ENCODE peak calls at places on chromosome 20, in five cellular contexts. Y is IMR-90, U is tibial nerve, H is HepG2, G is B cell. P is an unnamed sample.

GRCh38 chr20:47770931-47771330 is 14.3 kb downstream of the SULF2 start:
- DNase-seq in Y (no peak), U (no peak), H (no peak), G (no peak), P (no peak)

GRCh38 chr20:33339515-33340058 is 56.6 kb downstream of the BPIFB1 start:
- DNase-seq in Y (no peak), U (no peak), H (peak), G (no peak), P (no peak)

GRCh38 chr20:57654363-57654997 is 34.3 kb upstream of the ZBP1 start:
- DNase-seq in Y (peak), U (peak), H (peak), G (peak), P (peak)

GRCh38 chr20:1381753-1382591 is 10.9 kb downstream of the FKBP1A start:
- DNase-seq in Y (peak), U (no peak), H (no peak), G (no peak), P (no peak)

GRCh38 chr20:61815176-61815575 is 250.5 kb downstream of the TAF4 start:
- DNase-seq in Y (no peak), U (no peak), H (no peak), G (no peak), P (no peak)

GRCh38 chr20:40584128-40584819 is 104.8 kb downstream of the MAFB start:
- DNase-seq in Y (no peak), U (no peak), H (no peak), G (no peak), P (no peak)

GRCh38 chr20:2817891-2818595 is 1.9 kb downstream of the TMEM239 start:
- DNase-seq in Y (no peak), U (peak), H (no peak), G (no peak), P (no peak)

GRCh38 chr20:44979090-44979621 is 12.8 kb downstream of the STK4 start:
- DNase-seq in Y (peak), U (peak), H (no peak), G (peak), P (peak)

GRCh38 chr20:11851646-11852045 is 66.0 kb upstream of the BTBD3 start:
- DNase-seq in Y (peak), U (no peak), H (no peak), G (no peak), P (no peak)

GRCh38 chr20:57387945-57388351 is 3.2 kb upstream of the RBM38 start:
- DNase-seq in Y (no peak), U (no peak), H (no peak), G (no peak), P (no peak)

GRCh38 chr20:60036346-60037119 is 78.3 kb downstream of the CDH26 start:
- DNase-seq in Y (no peak), U (no peak), H (no peak), G (no peak), P (no peak)

GRCh38 chr20:36585410-36586125 is 12.2 kb downstream of the TGIF2 start:
- DNase-seq in Y (peak), U (no peak), H (no peak), G (no peak), P (no peak)

GRCh38 chr20:36629719-36630340 is 16.2 kb downstream of the SLA2 start:
- DNase-seq in Y (no peak), U (no peak), H (no peak), G (peak), P (peak)

GRCh38 chr20:6142348-6142993 is 19.6 kb upstream of the FERMT1 start:
- DNase-seq in Y (peak), U (peak), H (peak), G (peak), P (peak)

GRCh38 chr20:2751347-2751867 is 49.0 kb downstream of the CPXM1 start:
- DNase-seq in Y (no peak), U (no peak), H (peak), G (no peak), P (no peak)

GRCh38 chr20:40941023-40941655 is 87.5 kb upstream of the TOP1 start:
- DNase-seq in Y (no peak), U (no peak), H (no peak), G (peak), P (no peak)

GRCh38 chr20:10848810-10849370 is 175.1 kb upstream of the JAG1 start:
- DNase-seq in Y (peak), U (peak), H (peak), G (no peak), P (no peak)

GRCh38 chr20:4100679-4101078 is 85.3 kb upstream of the RNF24 start:
- DNase-seq in Y (peak), U (no peak), H (no peak), G (no peak), P (no peak)

GRCh38 chr20:61660559-61660958 is 405.1 kb downstream of the TAF4 start:
- DNase-seq in Y (no peak), U (no peak), H (no peak), G (no peak), P (no peak)

GRCh38 chr20:53413188-53413631 is 180.4 kb downstream of the ZNF217 start:
- DNase-seq in Y (no peak), U (no peak), H (peak), G (peak), P (peak)

GRCh38 chr20:22861231-22861980 is 173.7 kb upstream of the SSTR4 start:
- DNase-seq in Y (peak), U (no peak), H (no peak), G (no peak), P (no peak)

GRCh38 chr20:50930139-50931047 is 844 bp downstream of the ADNP start:
- DNase-seq in Y (no peak), U (no peak), H (no peak), G (peak), P (no peak)

GRCh38 chr20:32841174-32841573 is 17.5 kb upstream of the EFCAB8 start:
- DNase-seq in Y (no peak), U (no peak), H (no peak), G (no peak), P (no peak)

GRCh38 chr20:20073851-20074252 is 21.5 kb downstream of the CFAP61 start:
- DNase-seq in Y (no peak), U (no peak), H (no peak), G (no peak), P (no peak)

GRCh38 chr20:20955837-20956236 is 150.3 kb downstream of the LINC00237 start:
- DNase-seq in Y (no peak), U (no peak), H (no peak), G (no peak), P (no peak)

GRCh38 chr20:34528921-34529297 is 12.7 kb downstream of the DYNLRB1 start:
- DNase-seq in Y (no peak), U (peak), H (no peak), G (no peak), P (no peak)

GRCh38 chr20:15542655-15543054 is 1030.6 kb downstream of the KIF16B start:
- DNase-seq in Y (no peak), U (no peak), H (no peak), G (no peak), P (no peak)

GRCh38 chr20:63588641-63589041 is 14.6 kb upstream of the HELZ2 start:
- DNase-seq in Y (no peak), U (no peak), H (no peak), G (no peak), P (no peak)

GRCh38 chr20:10447028-10447427 is 11.9 kb downstream of the SLX4IP start:
- DNase-seq in Y (peak), U (no peak), H (peak), G (no peak), P (peak)

GRCh38 chr20:47972916-47973309 is 187.6 kb upstream of the SULF2 start:
- DNase-seq in Y (no peak), U (no peak), H (no peak), G (no peak), P (no peak)

GRCh38 chr20:22402990-22403859 is 181.1 kb downstream of the FOXA2 start:
- DNase-seq in Y (no peak), U (no peak), H (peak), G (no peak), P (no peak)

GRCh38 chr20:22922987-22923386 is 112.1 kb upstream of the SSTR4 start:
- DNase-seq in Y (no peak), U (no peak), H (no peak), G (no peak), P (no peak)

GRCh38 chr20:2801459-2801728 is 967 bp upstream of the CPXM1 start:
- DNase-seq in Y (no peak), U (no peak), H (no peak), G (no peak), P (peak)

GRCh38 chr20:63117151-63117550 is 98.8 kb downstream of the YTHDF1 start:
- DNase-seq in Y (no peak), U (no peak), H (no peak), G (no peak), P (no peak)

GRCh38 chr20:62136283-62137091 is 6.7 kb downstream of the PSMA7 start:
- DNase-seq in Y (peak), U (peak), H (peak), G (peak), P (peak)

GRCh38 chr20:31605902-31606677 is 1.0 kb downstream of the ID1 start:
- DNase-seq in Y (no peak), U (no peak), H (peak), G (peak), P (peak)

GRCh38 chr20:36677422-36677771 is 31.4 kb upstream of the SLA2 start:
- DNase-seq in Y (no peak), U (no peak), H (no peak), G (no peak), P (no peak)

GRCh38 chr20:41329435-41330342 is 10.9 kb upstream of the LPIN3 start:
- DNase-seq in Y (peak), U (peak), H (peak), G (peak), P (peak)

DNA sequence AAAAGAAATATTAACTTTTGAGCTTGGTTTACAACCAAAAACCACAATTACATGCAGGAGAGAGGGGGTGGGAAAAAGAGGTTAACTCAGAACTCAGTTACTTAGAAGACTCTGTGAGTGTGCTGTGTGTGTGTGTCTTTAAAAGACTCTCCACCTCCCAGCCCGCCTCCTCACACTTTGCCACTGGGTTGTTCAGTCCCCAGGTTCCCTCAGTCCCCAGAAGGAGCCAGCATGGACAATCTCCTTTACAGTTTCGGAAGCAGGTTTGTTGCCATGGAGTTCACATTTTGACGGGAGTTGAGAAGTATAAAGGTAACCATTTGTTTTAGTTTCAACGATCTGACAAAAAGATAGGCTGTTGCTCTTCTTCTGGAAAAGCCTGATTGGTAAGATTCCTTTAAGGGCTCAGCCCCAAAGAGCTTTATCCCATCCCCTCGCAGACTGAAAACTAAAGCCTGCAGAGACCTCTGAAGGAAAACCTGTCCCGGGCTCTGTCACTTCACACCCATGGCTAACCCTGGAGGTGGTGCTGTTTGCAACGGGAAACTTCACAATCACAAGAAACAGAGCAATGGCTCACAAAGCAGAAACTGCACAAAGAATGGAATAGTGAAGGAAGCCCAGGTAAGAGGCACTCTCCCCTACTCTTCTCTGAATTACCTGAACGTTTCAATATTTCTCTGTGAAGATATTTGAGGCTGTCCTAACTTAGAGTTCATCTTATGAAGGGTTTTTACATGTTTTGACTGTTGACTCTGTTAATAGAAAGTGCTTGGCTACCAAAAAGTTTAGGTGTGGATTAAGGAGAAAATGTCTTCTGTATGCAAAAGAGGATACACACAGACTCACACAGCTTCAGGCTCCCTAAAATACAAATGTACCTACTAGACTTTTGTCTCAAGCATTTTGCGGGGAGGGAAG is at the start of gene SPTLC3:
- DNase-seq in Y (peak), U (peak), H (peak), G (peak), P (no peak)
- TF ChIP-seq CTCF in Y (no peak), U (no peak), H (peak), G (no peak), P (no peak)

DNA sequence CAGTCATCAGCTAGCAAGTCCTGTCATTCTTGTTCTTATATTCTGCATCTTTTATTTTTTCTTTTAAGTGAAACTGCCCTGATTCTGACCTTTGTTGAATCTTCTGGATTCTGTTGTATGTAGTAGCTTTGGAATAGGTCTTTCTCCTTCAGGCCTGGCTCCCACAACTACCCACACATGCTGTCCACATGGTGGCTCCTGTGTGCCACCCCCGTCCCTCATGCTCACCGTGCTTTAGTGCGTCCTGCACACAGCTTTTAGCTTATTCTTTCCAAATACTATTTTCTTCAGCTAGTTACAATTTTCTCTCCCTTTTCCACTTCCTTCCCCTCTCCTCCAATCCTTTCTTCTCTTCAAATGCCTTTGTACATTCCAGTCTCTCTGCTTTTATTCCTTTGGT is 61.8 kb downstream of the CTNNBL1 start:
- DNase-seq in Y (no peak), U (no peak), H (no peak), G (no peak), P (no peak)
- TF ChIP-seq CTCF in Y (no peak), U (no peak), H (peak), G (no peak), P (no peak)

DNA sequence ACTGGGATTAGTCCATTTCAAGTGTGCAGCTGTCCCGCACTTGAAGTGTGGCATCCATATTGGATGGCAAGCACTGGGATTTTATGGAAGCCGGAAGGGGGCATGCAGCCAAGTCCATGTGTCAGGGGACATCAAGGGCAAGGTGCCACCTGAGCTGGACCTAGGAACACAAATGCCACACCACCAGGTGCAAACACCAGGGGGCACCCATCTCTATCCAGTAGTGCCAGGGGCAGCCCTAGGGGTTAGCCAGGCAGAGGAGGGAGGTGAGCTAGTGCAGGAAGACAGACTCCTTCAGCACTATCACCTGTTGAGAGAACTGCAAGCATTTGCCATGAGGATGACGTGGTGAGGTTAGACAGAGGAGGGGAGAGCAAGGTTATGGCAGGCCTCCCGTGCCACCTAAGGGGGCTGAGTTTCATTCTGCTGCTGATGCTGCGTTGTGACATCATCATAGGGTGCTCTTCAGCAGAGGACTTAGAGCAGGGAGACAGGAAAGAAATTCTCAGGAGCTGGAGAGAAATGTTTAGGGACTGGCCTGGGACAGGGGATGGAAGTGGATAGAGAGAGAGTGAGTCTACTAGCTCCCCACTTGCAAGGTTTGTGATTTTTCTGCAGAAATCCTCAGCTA is 192.6 kb upstream of the SLC24A3 start:
- DNase-seq in Y (no peak), U (no peak), H (no peak), G (no peak), P (no peak)
- TF ChIP-seq CTCF in Y (no peak), U (no peak), H (no peak), G (no peak), P (no peak)

DNA sequence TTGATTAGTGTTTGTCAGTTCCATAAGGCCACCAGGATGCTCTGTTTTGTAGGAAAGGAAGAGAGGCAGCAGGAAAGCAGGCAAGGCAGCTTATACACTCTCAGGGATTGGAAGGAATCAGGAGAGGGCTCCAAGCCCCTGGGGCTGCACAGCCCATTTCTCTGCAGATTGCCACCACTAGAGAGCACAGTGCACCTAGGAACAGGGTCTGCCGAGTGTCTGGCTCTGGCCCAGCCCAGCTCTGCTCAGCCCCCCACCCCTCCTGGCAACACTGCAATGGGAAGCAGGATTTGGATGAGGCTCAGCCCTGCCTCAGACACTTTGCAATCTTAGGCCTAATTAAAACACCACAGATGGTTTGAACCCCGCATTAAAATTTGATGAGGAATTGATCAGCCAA is 252.6 kb downstream of the DHX35 start:
- DNase-seq in Y (no peak), U (no peak), H (no peak), G (no peak), P (no peak)
- TF ChIP-seq CTCF in Y (no peak), U (no peak), H (peak), G (no peak), P (no peak)

GRCh38 chr20:24574307-24574706 is 104.9 kb downstream of the SYNDIG1 start:
- DNase-seq in Y (no peak), U (no peak), H (no peak), G (no peak), P (no peak)

GRCh38 chr20:24573557-24573956 is 104.1 kb downstream of the SYNDIG1 start:
- DNase-seq in Y (no peak), U (no peak), H (no peak), G (no peak), P (no peak)

GRCh38 chr20:24577271-24577909 is 108.0 kb downstream of the SYNDIG1 start:
- DNase-seq in Y (no peak), U (no peak), H (no peak), G (no peak), P (no peak)

GRCh38 chr20:24576447-24576846 is 107.0 kb downstream of the SYNDIG1 start:
- DNase-seq in Y (no peak), U (no peak), H (no peak), G (no peak), P (no peak)

GRCh38 chr20:24575811-24576210 is 106.4 kb downstream of the SYNDIG1 start:
- DNase-seq in Y (no peak), U (no peak), H (no peak), G (no peak), P (no peak)
- TF ChIP-seq CTCF in Y (no peak), U (no peak), H (no peak), G (no peak), P (no peak)

DNA sequence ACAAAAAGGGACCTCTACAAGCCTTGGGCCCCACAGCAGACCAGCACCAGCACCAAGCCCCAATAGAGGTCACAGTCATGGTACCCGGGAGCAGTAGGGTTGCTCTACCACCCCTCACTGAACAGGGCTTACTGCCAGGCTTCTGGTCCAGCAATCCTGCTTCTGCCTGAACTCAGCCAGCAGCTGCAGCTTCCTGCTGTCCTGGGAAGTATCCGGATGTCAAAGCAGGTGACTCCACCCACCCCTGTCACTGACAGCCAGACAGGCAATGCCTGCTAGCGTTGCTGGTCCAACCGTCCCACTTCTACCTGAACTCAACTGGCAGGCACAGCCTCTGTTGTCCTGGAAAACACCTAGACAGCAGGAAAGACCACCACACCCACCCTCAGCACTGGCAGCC is 47.0 kb upstream of the PCSK2 start:
- DNase-seq in Y (no peak), U (no peak), H (no peak), G (no peak), P (no peak)
- TF ChIP-seq CTCF in Y (no peak), U (no peak), H (no peak), G (no peak), P (no peak)